ENCODE peak calls at places on chromosomes 5 and 9, in five cellular contexts. G, I, P, K and N are unnamed samples.

GRCh38 chr5:151483176-151483575 is 35.8 kb downstream of the SLC36A1 start:
- DNase-seq in G (no peak), I (no peak), P (no peak), K (no peak), N (peak)

GRCh38 chr9:16025627-16026026 is 472.8 kb downstream of the CCDC171 start:
- DNase-seq in G (no peak), I (no peak), P (no peak), K (no peak), N (no peak)

GRCh38 chr5:124161286-124161685 is 585.2 kb downstream of the ZNF608 start:
- DNase-seq in G (no peak), I (no peak), P (no peak), K (no peak), N (no peak)

GRCh38 chr9:127983847-127984289 is 3.1 kb upstream of the EEIG1 start:
- DNase-seq in G (no peak), I (no peak), P (no peak), K (no peak), N (no peak)

GRCh38 chr5:31581498-31582099 is 49.5 kb downstream of the C5orf22 start:
- DNase-seq in G (no peak), I (peak), P (no peak), K (no peak), N (peak)

GRCh38 chr9:98851730-98852462 is 44.4 kb downstream of the GALNT12 start:
- DNase-seq in G (no peak), I (no peak), P (no peak), K (no peak), N (no peak)

GRCh38 chr9:126861707-126862460 is 1.4 kb downstream of the ZBTB34 start:
- DNase-seq in G (no peak), I (no peak), P (no peak), K (no peak), N (peak)

GRCh38 chr9:7957803-7958202 is 158.2 kb upstream of the DMAC1 start:
- DNase-seq in G (no peak), I (no peak), P (no peak), K (no peak), N (no peak)

GRCh38 chr5:115979628-115980041 is 17.4 kb downstream of the LVRN start:
- DNase-seq in G (no peak), I (no peak), P (no peak), K (no peak), N (peak)

GRCh38 chr5:160197341-160198147 is 31.8 kb upstream of the FABP6 start:
- DNase-seq in G (no peak), I (peak), P (no peak), K (no peak), N (no peak)

GRCh38 chr5:68646142-68646541 is 430.6 kb downstream of the PIK3R1 start:
- DNase-seq in G (no peak), I (no peak), P (no peak), K (no peak), N (peak)

GRCh38 chr9:16651445-16651964 is 219.0 kb downstream of the BNC2 start:
- DNase-seq in G (no peak), I (no peak), P (no peak), K (no peak), N (no peak)

GRCh38 chr5:59628062-59628828 is 265.3 kb downstream of the PDE4D start:
- DNase-seq in G (no peak), I (no peak), P (no peak), K (no peak), N (no peak)

GRCh38 chr5:6820851-6821479 is 107.7 kb downstream of the TENT4A start:
- DNase-seq in G (no peak), I (peak), P (peak), K (no peak), N (peak)

GRCh38 chr9:136091582-136092352 is 3.3 kb downstream of the NACC2 start:
- DNase-seq in G (no peak), I (no peak), P (no peak), K (no peak), N (peak)

GRCh38 chr9:11805969-11806368 is 887.2 kb upstream of the TYRP1 start:
- DNase-seq in G (no peak), I (no peak), P (no peak), K (no peak), N (no peak)

GRCh38 chr9:132069046-132069898 is 10.4 kb downstream of the MED27 start:
- DNase-seq in G (no peak), I (no peak), P (no peak), K (no peak), N (peak)

GRCh38 chr9:113564804-113565237 is 101.3 kb downstream of the RGS3 start:
- DNase-seq in G (peak), I (peak), P (no peak), K (no peak), N (peak)

GRCh38 chr5:156259618-156260017 is 67.3 kb upstream of the SGCD start:
- DNase-seq in G (no peak), I (peak), P (no peak), K (no peak), N (no peak)

GRCh38 chr9:137007816-137008270 is 11.5 kb upstream of the CLIC3 start:
- DNase-seq in G (no peak), I (no peak), P (no peak), K (no peak), N (no peak)

GRCh38 chr9:74784506-74784905 is 103.2 kb downstream of the TRPM6 start:
- DNase-seq in G (no peak), I (no peak), P (no peak), K (no peak), N (peak)

GRCh38 chr9:80951675-80952074 is 737.7 kb downstream of the TLE1 start:
- DNase-seq in G (no peak), I (no peak), P (no peak), K (no peak), N (peak)

GRCh38 chr9:89428901-89429890 is 68.7 kb downstream of the SEMA4D start:
- DNase-seq in G (no peak), I (peak), P (no peak), K (peak), N (no peak)

GRCh38 chr9:10026585-10026984 is 586.2 kb downstream of the PTPRD start:
- DNase-seq in G (no peak), I (no peak), P (no peak), K (no peak), N (no peak)

GRCh38 chr5:144134181-144134827 is 36.2 kb downstream of the YIPF5 start:
- DNase-seq in G (no peak), I (no peak), P (no peak), K (no peak), N (peak)

GRCh38 chr5:154207204-154207603 is 16.7 kb downstream of the GALNT10 start:
- DNase-seq in G (no peak), I (no peak), P (no peak), K (no peak), N (no peak)

GRCh38 chr5:10103098-10103497 is 146.6 kb downstream of the ATPSCKMT start:
- DNase-seq in G (no peak), I (no peak), P (no peak), K (no peak), N (no peak)